ENCODE peak calls at places on chromosomes 4 and X, in four cellular contexts. Y, Z, G and K are unnamed samples.

GRCh38 chr4:138961687-138962086 is 53.9 kb upstream of the NOCT start:
- DNase-seq in Y (no peak), Z (no peak), G (no peak), K (no peak)

GRCh38 chrX:149032449-149032848 is 472.7 kb downstream of the IDS start:
- DNase-seq in G (no peak), Y (no peak), Z (peak; percentile 57), K (no peak)

GRCh38 chr4:72275381-72275780 is 243.6 kb downstream of the NPFFR2 start:
- DNase-seq in Y (no peak), Z (no peak), G (no peak), K (no peak)

GRCh38 chrX:154002215-154002719 is 17.4 kb downstream of the IRAK1 start:
- DNase-seq in Z (peak; percentile 71), G (peak; percentile 55), Y (no peak), K (peak; percentile 85)

GRCh38 chr4:58042176-58042575 is 932.0 kb upstream of the IGFBP7 start:
- DNase-seq in Y (no peak), G (no peak), Z (no peak), K (no peak)

GRCh38 chr4:185811509-185812364 is at the start of gene SORBS2:
- DNase-seq in Y (no peak), Z (peak; percentile 66), G (peak; percentile 89), K (no peak)

GRCh38 chr4:2406920-2407319 is 11.5 kb downstream of the ZFYVE28 start:
- DNase-seq in Z (no peak), Y (no peak), G (no peak), K (no peak)

GRCh38 chrX:10414872-10415703 is 205.3 kb downstream of the MID1 start:
- DNase-seq in Y (no peak), G (peak; percentile 60), Z (no peak), K (no peak)

GRCh38 chr4:47662975-47663374 is 174.9 kb downstream of the CORIN start:
- DNase-seq in Z (no peak), Y (no peak), G (no peak), K (no peak)